ENCODE peak calls at places on chromosome 21, in six cellular contexts. S is WTC11, J is K562, L is GM12878, N is HCT116, Y is HepG2. R is an unnamed sample.

GRCh38 chr21:31072486-31072885 is 34.2 kb upstream of the KRTAP19-8 start:
- DNase-seq in Y (no peak), L (no peak), N (no peak), S (no peak), J (no peak), R (no peak)

GRCh38 chr21:43357708-43358430 is 69.1 kb downstream of the SIK1 start:
- DNase-seq in N (no peak), S (no peak), J (no peak), L (no peak), Y (no peak), R (no peak)

GRCh38 chr21:17780539-17780938 is 38.6 kb downstream of the C21orf91 start:
- DNase-seq in Y (no peak), J (no peak), N (no peak), S (no peak), L (peak), R (no peak)

GRCh38 chr21:34845521-34846213 is 176.9 kb downstream of the CLIC6 start:
- DNase-seq in S (no peak), J (no peak), Y (no peak), L (peak), N (peak), R (no peak)

GRCh38 chr21:32524010-32524719 is 61.2 kb downstream of the TCP10L start:
- DNase-seq in Y (no peak), N (no peak), L (no peak), J (no peak), S (no peak), R (no peak)

GRCh38 chr21:15631342-15631741 is 98.4 kb upstream of the USP25 start:
- DNase-seq in Y (no peak), J (no peak), L (no peak), N (no peak), S (no peak), R (no peak)

GRCh38 chr21:14981246-14981645 is 83.6 kb downstream of the NRIP1 start:
- DNase-seq in Y (no peak), J (no peak), L (no peak), S (no peak), N (no peak), R (no peak)

GRCh38 chr21:27244796-27245195 is 277.9 kb upstream of the ADAMTS5 start:
- DNase-seq in Y (no peak), S (no peak), J (no peak), L (no peak), N (no peak), R (no peak)

GRCh38 chr21:14056771-14057191 is 154.0 kb downstream of the LIPI start:
- DNase-seq in S (no peak), L (no peak), J (no peak), Y (no peak), N (no peak), R (no peak)

GRCh38 chr21:26112979-26113378 is 57.6 kb downstream of the APP start:
- DNase-seq in S (no peak), J (no peak), N (no peak), Y (no peak), L (no peak), R (no peak)

GRCh38 chr21:28974531-28975227 is 18.0 kb downstream of the LTN1 start:
- DNase-seq in S (no peak), N (no peak), L (no peak), J (no peak), Y (no peak), R (no peak)
- TF ChIP-seq ATF3 in S (no peak), N (no peak), L (no peak), J (no peak), Y (no peak), R (no peak)

GRCh38 chr21:44617071-44617501 is 5.2 kb downstream of the KRTAP10-8 start:
- DNase-seq in L (no peak), Y (no peak), S (peak), J (no peak), N (no peak), R (no peak)
- TF ChIP-seq ATF3 in L (no peak), Y (no peak), S (no peak), J (no peak), N (no peak), R (no peak)

GRCh38 chr21:41851090-41851790 is 27.9 kb downstream of the PRDM15 start:
- DNase-seq in L (no peak), N (no peak), Y (no peak), S (no peak), J (no peak), R (no peak)
- TF ChIP-seq ATF3 in L (no peak), N (no peak), Y (no peak), S (no peak), J (no peak), R (no peak)

GRCh38 chr21:46363698-46364097 is 39.7 kb downstream of the PCNT start:
- DNase-seq in Y (no peak), L (no peak), S (no peak), J (no peak), N (no peak), R (no peak)

GRCh38 chr21:46368533-46369285 is 44.8 kb downstream of the PCNT start:
- DNase-seq in S (no peak), L (peak), J (no peak), N (no peak), Y (no peak), R (no peak)

GRCh38 chr21:46366561-46366960 is 42.6 kb downstream of the PCNT start:
- DNase-seq in N (no peak), S (no peak), J (no peak), Y (no peak), L (no peak), R (no peak)

GRCh38 chr21:46366966-46367365 is 43.0 kb downstream of the PCNT start:
- DNase-seq in L (no peak), S (no peak), J (no peak), N (no peak), Y (no peak), R (no peak)

DNA sequence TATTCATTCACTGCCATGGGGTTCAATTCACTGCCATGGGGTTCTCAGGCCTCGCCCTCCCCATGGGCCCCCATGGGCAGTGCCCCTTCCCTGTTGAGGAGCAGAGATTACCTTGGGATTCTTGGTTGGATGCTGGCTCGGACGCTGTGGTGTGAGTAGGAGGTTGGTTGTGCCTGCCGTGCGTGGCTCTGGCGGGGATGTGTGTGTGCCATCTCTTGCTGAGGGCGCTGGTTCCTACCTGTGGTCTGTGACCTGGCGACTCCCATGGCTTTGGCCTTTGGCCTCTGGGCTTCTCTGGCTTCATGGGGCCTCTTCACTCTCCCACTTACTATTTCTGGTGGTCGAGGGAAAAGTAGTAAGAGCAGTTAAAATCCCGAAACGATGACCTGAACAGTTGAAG is 42.1 kb downstream of the PCNT start:
- DNase-seq in Y (no peak), N (no peak), J (no peak), S (no peak), L (no peak), R (no peak)
- TF ChIP-seq ATF3 in Y (no peak), N (no peak), J (no peak), S (no peak), L (no peak), R (no peak)

GRCh38 chr21:18782721-18783120 is 379.1 kb upstream of the TMPRSS15 start:
- DNase-seq in L (no peak), Y (no peak), S (no peak), J (no peak), N (no peak), R (no peak)
- TF ChIP-seq ATF3 in L (no peak), Y (no peak), S (no peak), J (no peak), N (no peak), R (no peak)

R was measured in H1.